ENCODE peak calls at places on chromosomes 13 and 19, in four cellular contexts. W, I, T and C are unnamed samples. For H3K4me1, the result is how much of the 10 kb centered on the place peaks cover.

GRCh38 chr19:10670187-10670586 is 16.0 kb downstream of the ILF3 start:
- DNase-seq in W (no peak), I (no peak), T (no peak), C (no peak)

GRCh38 chr13:106184778-106185177 is 350.7 kb downstream of the EFNB2 start:
- DNase-seq in W (no peak), I (no peak), T (no peak), C (no peak)

GRCh38 chr13:46648166-46648607 is 95.2 kb downstream of the LRCH1 start:
- DNase-seq in W (no peak), I (no peak), T (peak), C (no peak)

GRCh38 chr13:108427355-108427754 is 157.8 kb downstream of the TNFSF13B start:
- DNase-seq in W (no peak), I (no peak), T (no peak), C (no peak)

GRCh38 chr13:76836311-76836710 is 49.9 kb downstream of the KCTD12 start:
- DNase-seq in W (no peak), I (no peak), T (no peak), C (no peak)

GRCh38 chr19:13459351-13459750 is 46.9 kb downstream of the CACNA1A start:
- DNase-seq in W (no peak), I (no peak), T (peak), C (no peak)

GRCh38 chr13:98462946-98463345 is 114.0 kb downstream of the STK24 start:
- DNase-seq in W (no peak), I (no peak), T (no peak), C (no peak)

GRCh38 chr13:51499841-51500240 is 47.0 kb upstream of the INTS6 start:
- DNase-seq in W (no peak), I (no peak), T (no peak), C (no peak)

GRCh38 chr19:16820056-16820455 is 9.1 kb upstream of the SIN3B start:
- DNase-seq in W (no peak), I (no peak), T (no peak), C (no peak)

GRCh38 chr13:35965226-35965927 is 165.8 kb downstream of the DCLK1 start:
- DNase-seq in W (no peak), I (no peak), T (no peak), C (no peak)

GRCh38 chr19:9981406-9982260 is 28.7 kb downstream of the COL5A3 start:
- DNase-seq in W (no peak), I (no peak), T (no peak), C (no peak)

GRCh38 chr19:16285769-16286564 is 38.7 kb upstream of the KLF2 start:
- DNase-seq in W (no peak), I (no peak), T (peak), C (peak)

GRCh38 chr13:73984949-73985691 is 149.1 kb downstream of the KLF12 start:
- DNase-seq in W (peak), I (no peak), T (no peak), C (peak)

GRCh38 chr19:17441241-17442135 is 7.0 kb downstream of the TMEM221 start:
- DNase-seq in W (peak), I (no peak), T (peak), C (no peak)

GRCh38 chr19:43599635-43600295 is 3.4 kb downstream of the ZNF576 start:
- DNase-seq in W (no peak), I (no peak), T (no peak), C (no peak)

GRCh38 chr19:46951236-46951986 is 68.2 kb upstream of the NPAS1 start:
- DNase-seq in W (no peak), I (no peak), T (no peak), C (no peak)

GRCh38 chr13:40440990-40441820 is 225.2 kb downstream of the FOXO1 start:
- DNase-seq in W (no peak), I (peak), T (no peak), C (no peak)

GRCh38 chr19:43618921-43619261 is 538 bp downstream of the ZNF428 start:
- DNase-seq in W (peak), I (no peak), T (no peak), C (peak)

GRCh38 chr19:20661150-20661819 is at the start of gene ZNF626:
- DNase-seq in W (peak), I (peak), T (peak), C (peak)

GRCh38 chr19:22882797-22883196 is 50.7 kb downstream of the ZNF723 start:
- DNase-seq in W (no peak), I (peak), T (peak), C (no peak)

GRCh38 chr19:40407714-40408600 is 5.2 kb downstream of the PRX start:
- DNase-seq in W (no peak), I (no peak), T (no peak), C (no peak)

GRCh38 chr19:46371371-46371901 is 24.5 kb downstream of the PPP5C start:
- DNase-seq in W (no peak), I (no peak), T (no peak), C (no peak)

GRCh38 chr19:646798-647565 is 7.3 kb downstream of the FGF22 start:
- DNase-seq in W (no peak), I (no peak), T (no peak), C (no peak)

GRCh38 chr19:18541992-18542935 is 1.1 kb downstream of the FKBP8 start:
- DNase-seq in W (peak), I (no peak), T (peak), C (no peak)

GRCh38 chr13:47869780-47870179 is 131.3 kb downstream of the SUCLA2 start:
- DNase-seq in W (no peak), I (no peak), T (no peak), C (no peak)

GRCh38 chr19:53057904-53058579 is 13.5 kb downstream of the ERVV-2 start:
- DNase-seq in W (no peak), I (no peak), T (peak), C (no peak)

GRCh38 chr19:1269478-1270167 is 491 bp downstream of the CIRBP start:
- DNase-seq in W (peak), I (peak), T (peak), C (peak)

GRCh38 chr13:27962128-27962841 is 6.8 kb downstream of the CDX2 start:
- DNase-seq in W (no peak), I (no peak), T (peak), C (no peak)

GRCh38 chr19:1592755-1593628 is at the start of gene MBD3:
- DNase-seq in W (peak), I (peak), T (peak), C (peak)

GRCh38 chr13:108927615-108928014 is 298.2 kb downstream of the MYO16 start:
- DNase-seq in W (no peak), I (no peak), T (no peak), C (no peak)

GRCh38 chr19:53538378-53539109 is 599 bp downstream of the ZNF331 start:
- DNase-seq in W (no peak), I (no peak), T (peak), C (no peak)

GRCh38 chr13:67416047-67416925 is 186.2 kb upstream of the PCDH9 start:
- DNase-seq in W (no peak), I (no peak), T (peak), C (no peak)

GRCh38 chr19:20660473-20660872 is 898 bp downstream of the ZNF626 start:
- DNase-seq in W (no peak), I (no peak), T (peak), C (no peak)

GRCh38 chr13:63396746-63397145 is 1981.1 kb upstream of the PCDH20 start:
- DNase-seq in W (no peak), I (no peak), T (no peak), C (no peak)

GRCh38 chr19:3404324-3405260 is 38.2 kb downstream of the NFIC start:
- DNase-seq in W (no peak), I (peak), T (no peak), C (no peak)
- H3K27ac ChIP-seq in W (no peak), I (peak), T (no peak), C (no peak)

GRCh38 chr19:6232567-6232966 is 47.2 kb downstream of the MLLT1 start:
- DNase-seq in W (no peak), I (no peak), T (no peak), C (no peak)
- H3K4me1 ChIP-seq in W (under half), I (under half), T (under half), C (under half)

GRCh38 chr13:19862511-19863313 is 737 bp downstream of the ZMYM5 start:
- DNase-seq in W (peak), I (peak), T (peak), C (peak)

GRCh38 chr13:19863323-19864017 is at the start of gene ZMYM5:
- DNase-seq in W (peak), I (peak), T (peak), C (peak)

GRCh38 chr13:19861762-19862161 is 1.7 kb downstream of the ZMYM5 start:
- DNase-seq in W (no peak), I (no peak), T (no peak), C (no peak)

GRCh38 chr13:19864018-19864338 is 529 bp upstream of the ZMYM5 start:
- DNase-seq in W (peak), I (no peak), T (no peak), C (peak)

DNA sequence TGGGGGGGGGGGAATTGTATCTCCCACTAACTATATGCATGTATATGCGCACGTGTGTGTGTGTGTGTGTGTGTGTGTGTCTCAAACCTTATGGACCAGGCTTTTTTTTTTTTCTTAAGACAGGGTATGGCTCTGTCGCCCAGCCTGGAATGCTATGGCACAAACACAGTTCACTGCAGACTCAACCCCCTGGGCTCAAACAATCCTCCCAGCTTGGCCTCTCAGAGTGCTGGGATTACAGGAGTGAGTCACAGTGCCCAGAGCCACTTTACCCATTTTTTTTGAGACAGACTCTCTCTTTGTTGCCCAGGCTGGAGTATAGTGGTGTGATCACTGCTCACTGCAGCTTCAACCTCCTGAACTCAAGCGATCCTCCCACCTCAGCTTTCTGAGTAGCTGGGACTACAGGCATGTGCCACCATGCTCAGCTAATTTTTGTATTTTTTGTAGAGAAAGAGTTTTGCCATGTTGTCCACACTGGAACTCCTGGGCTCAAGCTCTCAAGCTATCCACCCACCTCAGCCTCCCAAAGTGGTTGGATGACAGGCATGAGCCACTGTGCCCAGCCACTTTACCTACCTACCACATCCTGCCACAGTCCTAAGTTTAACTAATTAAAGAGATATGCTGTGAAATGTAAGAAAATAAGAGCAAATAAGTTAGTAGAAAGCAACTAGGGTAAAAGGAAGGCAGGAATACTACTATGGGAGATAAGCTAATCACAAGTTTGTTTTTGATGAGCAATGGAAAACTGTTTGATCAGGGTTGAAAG is 2.4 kb downstream of the ZMYM5 start:
- DNase-seq in W (peak), I (no peak), T (peak), C (no peak)
- H3K4me3 ChIP-seq in W (no peak), I (peak), T (peak), C (peak)

GRCh38 chr13:42363941-42364612 is 92.1 kb downstream of the AKAP11 start:
- DNase-seq in W (no peak), I (no peak), T (no peak), C (no peak)
- H3K27ac ChIP-seq in W (no peak), I (no peak), T (no peak), C (no peak)

GRCh38 chr19:38318595-38319142 is 976 bp upstream of the KCNK6 start:
- DNase-seq in W (no peak), I (no peak), T (no peak), C (no peak)

GRCh38 chr19:38320969-38321339 is 1.3 kb downstream of the KCNK6 start:
- DNase-seq in W (no peak), I (no peak), T (no peak), C (no peak)

GRCh38 chr19:38321646-38322323 is 2.1 kb downstream of the KCNK6 start:
- DNase-seq in W (no peak), I (no peak), T (peak), C (no peak)

GRCh38 chr19:38317104-38317612 is 1.4 kb upstream of the YIF1B start:
- DNase-seq in W (peak), I (no peak), T (no peak), C (peak)

DNA sequence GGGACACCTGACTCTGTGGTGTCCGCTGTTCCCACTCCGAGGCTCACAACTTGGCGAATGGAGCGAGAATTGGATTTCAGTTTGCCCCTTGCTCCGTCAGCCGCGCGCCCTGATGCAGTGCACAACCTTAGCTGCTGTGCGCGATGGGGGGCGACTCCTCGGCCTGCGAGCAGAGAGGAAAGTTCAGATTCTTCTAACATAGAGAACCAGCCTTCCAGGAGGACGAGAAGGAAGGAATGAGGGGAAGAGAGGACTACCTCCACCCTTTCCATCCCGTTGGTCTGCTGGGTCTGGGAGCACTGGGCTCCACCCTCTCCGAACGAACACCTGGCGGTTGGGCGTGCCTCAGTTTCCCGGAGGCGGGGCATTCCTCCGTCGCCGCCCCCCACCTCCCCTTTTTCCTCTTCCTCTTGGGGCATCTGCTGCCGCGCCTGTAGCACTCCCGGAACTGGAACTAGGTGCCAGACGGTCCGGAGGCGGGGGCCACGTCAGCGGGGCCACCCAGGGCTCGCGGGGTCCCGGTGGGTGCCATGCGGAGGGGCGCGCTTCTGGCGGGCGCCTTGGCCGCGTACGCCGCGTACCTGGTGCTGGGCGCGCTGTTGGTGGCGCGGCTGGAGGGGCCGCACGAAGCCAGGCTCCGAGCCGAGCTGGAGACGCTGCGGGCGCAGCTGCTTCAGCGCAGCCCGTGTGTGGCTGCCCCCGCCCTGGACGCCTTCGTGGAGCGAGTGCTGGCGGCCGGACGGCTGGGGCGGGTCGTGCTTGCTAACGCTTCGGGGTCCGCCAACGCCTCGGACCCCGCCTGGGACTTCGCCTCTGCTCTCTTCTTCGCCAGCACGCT is at the start of gene KCNK6:
- DNase-seq in W (peak), I (peak), T (peak), C (peak)
- H3K4me1 ChIP-seq in W (under half), I (under half), T (under half), C (under half)